ENCODE peak calls at places on chromosomes 11 and 22, in four cellular contexts. V is K562, W is HepG2, P is H1. B is an unnamed sample.

GRCh38 chr11:57379732-57380131 is 1.2 kb downstream of the PRG3 start:
- DNase-seq in V (no peak), W (no peak), P (peak), B (no peak)

GRCh38 chr11:57387284-57388030 is 3.0 kb downstream of the PRG2 start:
- DNase-seq in V (peak), W (no peak), P (no peak), B (no peak)

GRCh38 chr22:20520093-20520511 is 12.7 kb downstream of the MED15 start:
- DNase-seq in V (no peak), W (no peak), P (no peak), B (no peak)

GRCh38 chr22:44449061-44449682 is 48.9 kb downstream of the RTL6 start:
- DNase-seq in V (peak), W (no peak), P (no peak), B (no peak)

GRCh38 chr11:1565173-1565903 is 6.7 kb downstream of the DUSP8 start:
- DNase-seq in V (no peak), W (no peak), P (no peak), B (no peak)

GRCh38 chr11:15095736-15096228 is 18.9 kb upstream of the INSC start:
- DNase-seq in V (no peak), W (no peak), P (no peak), B (no peak)

GRCh38 chr11:95068549-95068948 is 1.8 kb downstream of the SRSF8 start:
- DNase-seq in V (peak), W (peak), P (no peak), B (peak)

GRCh38 chr11:44208976-44209603 is 100.8 kb downstream of the ALX4 start:
- DNase-seq in V (no peak), W (peak), P (no peak), B (no peak)

GRCh38 chr22:33472462-33473344 is 414.5 kb upstream of the SYN3 start:
- DNase-seq in V (no peak), W (no peak), P (no peak), B (peak)

GRCh38 chr11:28463826-28464225 is 355.6 kb downstream of the METTL15 start:
- DNase-seq in V (no peak), W (no peak), P (no peak), B (no peak)

GRCh38 chr22:24417901-24418641 is 9.3 kb upstream of the ADORA2A start:
- DNase-seq in V (no peak), W (no peak), P (no peak), B (no peak)

GRCh38 chr22:31046591-31047226 is 34.4 kb upstream of the SMTN start:
- DNase-seq in V (peak), W (peak), P (no peak), B (no peak)

GRCh38 chr11:30210357-30210756 is 20.5 kb upstream of the FSHB start:
- DNase-seq in V (no peak), W (no peak), P (no peak), B (no peak)

GRCh38 chr11:2995893-2996554 is 3.9 kb upstream of the NAP1L4 start:
- DNase-seq in V (no peak), W (no peak), P (no peak), B (no peak)

GRCh38 chr22:44261861-44262595 is 50.7 kb downstream of the SHISAL1 start:
- DNase-seq in V (no peak), W (no peak), P (no peak), B (no peak)

GRCh38 chr22:28282346-28282745 is 363.3 kb upstream of the PITPNB start:
- DNase-seq in V (no peak), W (no peak), P (no peak), B (no peak)

GRCh38 chr11:742156-742546 is 5.1 kb upstream of the TALDO1 start:
- DNase-seq in V (no peak), W (no peak), P (no peak), B (no peak)

GRCh38 chr11:122954455-122954854 is 27.2 kb downstream of the BSX start:
- DNase-seq in V (no peak), W (no peak), P (no peak), B (no peak)

GRCh38 chr11:17572359-17572690 is 25.3 kb downstream of the OTOG start:
- DNase-seq in V (no peak), W (no peak), P (peak), B (no peak)

GRCh38 chr11:126345759-126346585 is 9.5 kb upstream of the ST3GAL4 start:
- DNase-seq in V (peak), W (no peak), P (no peak), B (no peak)

DNA sequence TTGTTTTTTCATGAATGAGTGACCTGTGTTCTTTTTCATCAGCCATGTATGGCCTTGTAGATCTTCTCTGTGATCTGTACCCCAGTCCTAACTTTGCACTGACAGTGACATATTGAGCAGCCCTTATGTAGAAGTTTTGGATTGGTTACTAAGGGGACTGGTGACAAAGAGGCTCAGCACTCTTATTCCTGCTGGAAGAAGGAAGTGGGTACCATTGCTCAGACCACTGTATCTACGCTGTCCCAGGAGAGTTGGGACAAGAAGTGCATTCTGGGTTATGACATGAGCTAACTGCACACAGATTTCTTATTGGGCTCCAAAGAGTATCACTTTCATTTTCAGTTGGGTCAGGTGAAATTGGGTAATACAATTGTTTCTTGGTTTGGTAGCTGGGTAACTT is 107.8 kb upstream of the RASSF10 start:
- DNase-seq in V (no peak), W (peak), P (no peak), B (peak)
- TF ChIP-seq BRCA1 in V (no peak), W (no peak), P (no peak), B (no peak)

GRCh38 chr11:111772535-111772934 is 6.3 kb upstream of the PPP2R1B start:
- DNase-seq in V (no peak), W (no peak), P (no peak), B (no peak)
- TF ChIP-seq MAX in V (no peak), W (no peak), P (no peak), B (no peak)

GRCh38 chr11:65585396-65586246 is 9.8 kb downstream of the EHBP1L1 start:
- DNase-seq in V (no peak), W (no peak), P (no peak), B (no peak)
- TF ChIP-seq BRCA1 in V (no peak), W (no peak), P (no peak), B (no peak)

DNA sequence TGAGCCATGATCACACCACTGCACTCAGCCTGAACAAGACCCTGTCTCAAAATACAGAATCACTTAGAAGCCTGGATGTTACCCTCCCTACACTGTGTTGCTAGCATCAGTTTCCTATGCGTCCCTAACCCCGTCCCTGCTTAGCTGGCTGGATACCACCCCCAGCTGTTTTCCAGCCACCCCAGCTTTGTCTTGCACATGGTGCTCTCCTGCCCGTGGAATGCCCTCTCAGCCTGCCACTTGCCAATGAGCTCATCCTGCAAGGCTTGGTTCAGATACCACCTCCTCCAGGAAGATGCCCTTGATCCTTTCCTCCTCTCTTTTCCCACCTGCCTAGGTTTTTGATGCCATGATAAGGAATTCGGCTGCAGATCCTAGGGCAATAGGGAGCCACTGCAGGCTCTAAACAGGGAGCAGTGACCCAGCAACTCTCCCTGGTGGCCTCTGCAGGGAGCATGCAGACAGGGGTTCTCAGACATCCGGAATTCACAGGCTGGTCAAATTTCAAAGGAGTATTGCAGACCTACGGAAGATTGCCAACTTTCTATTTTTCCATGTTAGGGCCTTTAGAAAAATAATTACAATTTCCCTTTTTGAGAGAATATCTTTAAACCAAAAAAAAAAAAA is 52.7 kb upstream of the WNT7B start:
- DNase-seq in V (no peak), W (no peak), P (no peak), B (no peak)
- TF ChIP-seq MAX in V (no peak), W (no peak), P (no peak), B (no peak)

GRCh38 chr11:86099727-86100320 is 30.9 kb upstream of the PICALM start:
- DNase-seq in V (no peak), W (peak), P (no peak), B (no peak)
- TF ChIP-seq BRCA1 in V (no peak), W (no peak), P (no peak), B (no peak)

DNA sequence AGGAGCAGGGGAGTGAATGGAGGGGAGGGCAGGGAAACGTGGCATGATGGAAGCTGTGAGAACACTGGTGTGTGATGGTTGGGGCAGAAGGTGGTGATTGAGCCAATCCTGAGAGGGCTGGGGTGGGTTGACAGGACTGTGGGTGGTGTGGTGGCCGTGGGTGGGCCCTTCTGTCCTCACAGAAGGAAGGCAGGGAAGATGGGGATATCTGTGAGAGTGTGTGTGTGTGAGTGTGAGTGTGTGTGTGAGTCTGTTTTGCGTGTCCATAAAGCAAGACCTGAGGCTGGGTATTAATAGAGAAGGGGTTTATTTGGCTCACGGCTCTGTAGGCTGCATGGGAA is 13.0 kb downstream of the TPCN2 start:
- DNase-seq in V (no peak), W (no peak), P (no peak), B (no peak)
- TF ChIP-seq MAX in V (no peak), W (no peak), P (no peak), B (no peak)

GRCh38 chr22:26631282-26631681 is 9.5 kb downstream of the CRYBA4 start:
- DNase-seq in V (no peak), W (no peak), P (no peak), B (no peak)

GRCh38 chr22:26632422-26633155 is 10.8 kb downstream of the CRYBA4 start:
- DNase-seq in V (peak), W (no peak), P (no peak), B (no peak)

GRCh38 chr22:26636296-26636695 is 14.5 kb downstream of the CRYBA4 start:
- DNase-seq in V (no peak), W (no peak), P (no peak), B (no peak)

GRCh38 chr22:26634189-26634588 is 12.4 kb downstream of the CRYBA4 start:
- DNase-seq in V (no peak), W (no peak), P (no peak), B (no peak)

DNA sequence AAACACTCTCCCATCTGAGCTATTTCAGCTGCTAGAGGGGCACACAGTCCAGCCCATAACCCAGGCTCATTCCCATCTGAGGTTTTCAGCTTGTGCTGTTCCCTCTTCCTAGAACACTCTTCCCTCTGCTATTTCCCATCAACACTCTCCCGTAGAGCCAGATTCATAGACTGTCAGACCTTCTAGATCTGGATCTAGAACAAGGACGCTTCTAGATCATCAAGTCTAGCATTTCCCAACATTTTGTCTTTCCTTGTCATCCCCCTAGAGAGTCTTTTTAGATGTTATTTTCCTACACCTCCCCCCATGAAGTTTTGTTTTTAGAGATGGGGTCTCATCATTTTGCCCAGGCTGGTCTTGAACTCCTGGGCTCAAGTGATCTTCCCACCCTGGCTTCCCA is 13.4 kb downstream of the CRYBA4 start:
- DNase-seq in V (no peak), W (no peak), P (no peak), B (no peak)
- TF ChIP-seq BRCA1 in V (no peak), W (no peak), P (no peak), B (no peak)

GRCh38 chr11:102323542-102324261 is 6.4 kb downstream of the BIRC3 start:
- DNase-seq in V (no peak), W (no peak), P (no peak), B (no peak)

GRCh38 chr11:102320679-102321078 is 3.4 kb downstream of the BIRC3 start:
- DNase-seq in V (no peak), W (no peak), P (no peak), B (no peak)

GRCh38 chr11:102322560-102322959 is 5.3 kb downstream of the BIRC3 start:
- DNase-seq in V (no peak), W (no peak), P (no peak), B (no peak)

GRCh38 chr11:102328748-102329147 is 11.5 kb downstream of the BIRC3 start:
- DNase-seq in V (no peak), W (no peak), P (no peak), B (no peak)

GRCh38 chr11:102325088-102325487 is 7.8 kb downstream of the BIRC3 start:
- DNase-seq in V (no peak), W (no peak), P (no peak), B (no peak)
- TF ChIP-seq MAX in V (no peak), W (no peak), P (no peak), B (no peak)

B was measured in GM12878.